ENCODE peak calls at places on chromosomes 12 and 14, in six cellular contexts. D is SK-N-DZ; U is AG10803; N is NCI-H2029; V is effector memory CD8-positive, alpha-beta T cell; L is lower leg skin. O is an unnamed sample.
A peak's percentile ranks its signal among the peaks of the same experiment; 100 is the strongest.

GRCh38 chr14:35400707-35401421 is 3.7 kb downstream of the NFKBIA start:
- DNase-seq in D (no peak), U (no peak), N (no peak), V (peak; percentile 41), L (no peak), O (no peak)

GRCh38 chr14:38209572-38210159 is 2.0 kb downstream of the SSTR1 start:
- DNase-seq in D (no peak), U (peak; percentile 40), N (no peak), V (no peak), L (no peak), O (no peak)

GRCh38 chr14:92973265-92973797 is 50.4 kb downstream of the CHGA start:
- DNase-seq in D (peak; percentile 18), U (peak; percentile 89), N (peak; percentile 21), V (no peak), L (peak; percentile 63), O (peak; percentile 26)

GRCh38 chr14:70641548-70642312 is at the start of gene TTC9:
- DNase-seq in D (no peak), U (no peak), N (no peak), V (peak; percentile 22), L (no peak), O (no peak)

GRCh38 chr12:1131811-1132224 is 140.8 kb downstream of the ERC1 start:
- DNase-seq in D (no peak), U (no peak), N (no peak), V (no peak), L (no peak), O (no peak)

GRCh38 chr14:71203306-71203705 is 296.0 kb downstream of the PCNX1 start:
- DNase-seq in D (no peak), U (peak; percentile 68), N (no peak), V (no peak), L (no peak), O (no peak)

GRCh38 chr12:107134558-107134957 is 41.2 kb upstream of the CRY1 start:
- DNase-seq in D (peak; percentile 20), U (no peak), N (no peak), V (peak; percentile 20), L (no peak), O (no peak)

GRCh38 chr12:45415393-45415817 is 199.5 kb downstream of the ANO6 start:
- DNase-seq in D (no peak), U (peak; percentile 99), N (no peak), V (no peak), L (peak; percentile 73), O (peak; percentile 88)

GRCh38 chr12:117006333-117006732 is 92.9 kb downstream of the TESC start:
- DNase-seq in D (no peak), U (no peak), N (no peak), V (no peak), L (no peak), O (no peak)

GRCh38 chr12:110721570-110721969 is 21.1 kb downstream of the PPP1CC start:
- DNase-seq in D (no peak), U (no peak), N (no peak), V (no peak), L (no peak), O (no peak)

GRCh38 chr14:44639986-44640385 is 132.9 kb upstream of the FSCB start:
- DNase-seq in D (no peak), U (no peak), N (no peak), V (no peak), L (no peak), O (no peak)

GRCh38 chr14:39492267-39492666 is 60.0 kb upstream of the FBXO33 start:
- DNase-seq in D (no peak), U (peak; percentile 84), N (no peak), V (no peak), L (no peak), O (peak; percentile 73)

GRCh38 chr14:100150932-100151587 is 8.4 kb downstream of the DEGS2 start:
- DNase-seq in D (no peak), U (no peak), N (no peak), V (no peak), L (no peak), O (no peak)

GRCh38 chr12:54579696-54580333 is 8.6 kb downstream of the PPP1R1A start:
- DNase-seq in D (peak; percentile 63), U (peak; percentile 65), N (peak; percentile 44), V (peak; percentile 76), L (peak; percentile 85), O (peak; percentile 35)

GRCh38 chr14:58746261-58746660 is 108.5 kb downstream of the DACT1 start:
- DNase-seq in D (no peak), U (peak; percentile 70), N (no peak), V (no peak), L (no peak), O (peak; percentile 72)

GRCh38 chr12:97941686-97942354 is 479.2 kb downstream of the RMST start:
- DNase-seq in D (no peak), U (no peak), N (no peak), V (no peak), L (no peak), O (no peak)

GRCh38 chr12:26704684-26705475 is 128.1 kb downstream of the ITPR2 start:
- DNase-seq in D (no peak), U (peak; percentile 48), N (no peak), V (no peak), L (no peak), O (no peak)

GRCh38 chr12:122803937-122804336 is 29.6 kb downstream of the CCDC62 start:
- DNase-seq in D (no peak), U (no peak), N (no peak), V (no peak), L (no peak), O (no peak)

GRCh38 chr12:23648546-23648945 is 300.9 kb downstream of the SOX5 start:
- DNase-seq in D (no peak), U (no peak), N (no peak), V (no peak), L (no peak), O (no peak)

GRCh38 chr12:1812650-1813302 is 7.6 kb upstream of the LRTM2 start:
- DNase-seq in D (no peak), U (peak; percentile 28), N (no peak), V (no peak), L (no peak), O (no peak)

GRCh38 chr12:67766370-67766769 is 117.8 kb downstream of the DYRK2 start:
- DNase-seq in D (peak; percentile 32), U (peak; percentile 79), N (no peak), V (no peak), L (no peak), O (peak; percentile 27)

GRCh38 chr14:50013198-50013918 is 103.0 kb downstream of the VCPKMT start:
- DNase-seq in D (no peak), U (no peak), N (no peak), V (no peak), L (no peak), O (no peak)

GRCh38 chr12:52988933-52989332 is 17.3 kb upstream of the EIF4B start:
- DNase-seq in D (no peak), U (no peak), N (no peak), V (no peak), L (no peak), O (no peak)

GRCh38 chr12:127263621-127264020 is 1003.3 kb upstream of the TMEM132C start:
- DNase-seq in D (no peak), U (peak; percentile 41), N (no peak), V (no peak), L (no peak), O (no peak)

GRCh38 chr12:88562151-88562550 is 18.1 kb downstream of the KITLG start:
- DNase-seq in D (no peak), U (no peak), N (no peak), V (no peak), L (no peak), O (no peak)

GRCh38 chr12:1882405-1882804 is 36.0 kb downstream of the CACNA2D4 start:
- DNase-seq in D (no peak), U (no peak), N (no peak), V (no peak), L (no peak), O (no peak)

GRCh38 chr12:54411398-54412241 is 7.4 kb downstream of the ITGA5 start:
- DNase-seq in D (no peak), U (peak; percentile 98), N (no peak), V (peak; percentile 32), L (peak; percentile 90), O (peak; percentile 86)

GRCh38 chr12:102539651-102540553 is 59.5 kb upstream of the IGF1 start:
- DNase-seq in D (no peak), U (peak; percentile 93), N (no peak), V (no peak), L (no peak), O (peak; percentile 96)

GRCh38 chr14:58768977-58769376 is 131.2 kb downstream of the DACT1 start:
- DNase-seq in D (no peak), U (no peak), N (no peak), V (no peak), L (no peak), O (no peak)

GRCh38 chr12:107385518-107385917 is 292.2 kb upstream of the CRY1 start:
- DNase-seq in D (no peak), U (peak; percentile 44), N (no peak), V (no peak), L (no peak), O (no peak)

GRCh38 chr12:48788852-48789775 is at the start of gene ADCY6:
- DNase-seq in D (peak; percentile 70), U (peak; percentile 62), N (peak; percentile 39), V (no peak), L (peak; percentile 66), O (no peak)

GRCh38 chr12:93039062-93039461 is 110.0 kb upstream of the EEA1 start:
- DNase-seq in D (no peak), U (peak; percentile 4), N (no peak), V (no peak), L (no peak), O (no peak)

GRCh38 chr12:127657036-127657435 is 609.9 kb upstream of the TMEM132C start:
- DNase-seq in D (no peak), U (peak; percentile 65), N (no peak), V (no peak), L (no peak), O (no peak)

GRCh38 chr14:38828183-38828877 is 274.7 kb downstream of the SEC23A start:
- DNase-seq in D (no peak), U (no peak), N (no peak), V (no peak), L (no peak), O (no peak)

GRCh38 chr12:112716099-112717093 is 75.2 kb upstream of the RPH3A start:
- DNase-seq in D (no peak), U (no peak), N (no peak), V (no peak), L (no peak), O (no peak)

GRCh38 chr12:111759276-111759675 is 7.5 kb upstream of the ALDH2 start:
- DNase-seq in D (no peak), U (no peak), N (no peak), V (no peak), L (no peak), O (no peak)